ENCODE peak calls at places on chromosomes 13 and 19, in four cellular contexts. R is cardiac muscle cell, W is fibroblast of mammary gland, J is Panc1. O is an unnamed sample.

GRCh38 chr19:21202865-21203494 is 61.1 kb downstream of the ZNF431 start:
- DNase-seq in J (peak), R (peak), W (peak), O (peak)

GRCh38 chr13:100497394-100497793 is 91.2 kb downstream of the GGACT start:
- DNase-seq in J (no peak), W (peak), R (peak), O (no peak)

GRCh38 chr13:110394371-110394841 is 87.3 kb downstream of the COL4A2 start:
- DNase-seq in J (no peak), R (no peak), W (peak), O (peak)

GRCh38 chr13:60696602-60697001 is 299.6 kb downstream of the TDRD3 start:
- DNase-seq in R (no peak), J (no peak), W (no peak), O (no peak)

GRCh38 chr13:32501058-32501457 is 37.5 kb downstream of the N4BP2L2 start:
- DNase-seq in R (no peak), W (peak), J (no peak), O (no peak)

GRCh38 chr13:94309997-94310842 is 169.3 kb downstream of the DCT start:
- DNase-seq in R (peak), W (peak), J (no peak), O (peak)

GRCh38 chr19:4744451-4745170 is 21.0 kb upstream of the DPP9 start:
- DNase-seq in W (peak), R (peak), J (no peak), O (peak)

GRCh38 chr13:20125129-20125782 is 35.6 kb downstream of the GJA3 start:
- DNase-seq in J (no peak), R (peak), W (peak), O (peak)

GRCh38 chr13:73465629-73465974 is 406.8 kb downstream of the KLF5 start:
- DNase-seq in W (peak), J (no peak), R (no peak), O (peak)

GRCh38 chr19:47407417-47407774 is 11.9 kb downstream of the MEIS3 start:
- DNase-seq in W (no peak), J (no peak), R (no peak), O (no peak)

GRCh38 chr13:102693781-102694180 is 1.1 kb downstream of the METTL21C start:
- DNase-seq in J (no peak), R (no peak), W (peak), O (no peak)

GRCh38 chr19:6038634-6039405 is 60.9 kb upstream of the RANBP3 start:
- DNase-seq in R (no peak), J (no peak), W (peak), O (peak)

GRCh38 chr19:16867211-16867610 is 21.6 kb upstream of the F2RL3 start:
- DNase-seq in J (no peak), W (no peak), R (no peak), O (peak)

GRCh38 chr13:109166807-109167206 is 537.4 kb downstream of the MYO16 start:
- DNase-seq in R (no peak), W (peak), J (no peak), O (no peak)

GRCh38 chr13:31199849-31200635 is at the start of gene B3GLCT:
- DNase-seq in R (peak), J (no peak), W (peak), O (peak)

GRCh38 chr13:100128838-100129237 is 39.9 kb downstream of the PCCA start:
- DNase-seq in R (no peak), J (no peak), W (no peak), O (no peak)

GRCh38 chr13:22594041-22594440 is 586.7 kb upstream of the SGCG start:
- DNase-seq in R (no peak), J (no peak), W (no peak), O (no peak)

GRCh38 chr19:51887522-51888498 is at the start of gene ZNF577:
- DNase-seq in R (peak), J (no peak), W (peak), O (peak)

GRCh38 chr13:105139380-105140285 is 1395.8 kb downstream of the EFNB2 start:
- DNase-seq in R (peak), W (peak), J (no peak), O (no peak)

GRCh38 chr13:106597190-106597589 is 29.3 kb upstream of the ARGLU1 start:
- DNase-seq in J (no peak), R (peak), W (peak), O (no peak)

GRCh38 chr13:88042489-88042888 is 371.3 kb downstream of the SLITRK5 start:
- DNase-seq in J (no peak), R (peak), W (peak), O (peak)

GRCh38 chr19:35446194-35446593 is 1.9 kb upstream of the FFAR2 start:
- DNase-seq in J (no peak), W (no peak), R (peak), O (no peak)

GRCh38 chr19:23055946-23056345 is 53.0 kb upstream of the ZNF728 start:
- DNase-seq in J (no peak), W (no peak), R (no peak), O (no peak)

GRCh38 chr19:7672522-7672921 is 3.7 kb downstream of the RETN start:
- DNase-seq in J (no peak), W (no peak), R (no peak), O (no peak)

GRCh38 chr19:19547674-19548345 is 9.7 kb downstream of the CILP2 start:
- DNase-seq in W (no peak), R (no peak), J (no peak), O (no peak)

GRCh38 chr13:66586489-66586888 is 643.6 kb downstream of the PCDH9 start:
- DNase-seq in W (peak), R (peak), J (no peak), O (peak)

GRCh38 chr19:41264581-41265375 is 606 bp downstream of the HNRNPUL1 start:
- DNase-seq in W (peak), J (no peak), R (peak), O (peak)

GRCh38 chr19:28864024-28864503 is 348.9 kb downstream of the UQCRFS1 start:
- DNase-seq in R (no peak), W (no peak), J (no peak), O (no peak)

GRCh38 chr13:20331949-20332348 is 99.8 kb upstream of the GJB6 start:
- DNase-seq in R (no peak), W (no peak), J (no peak), O (no peak)

GRCh38 chr13:32001392-32001768 is 30.2 kb upstream of the FRY start:
- DNase-seq in W (peak), J (no peak), R (peak), O (peak)

GRCh38 chr13:20475927-20476691 is 49.5 kb downstream of the CRYL1 start:
- DNase-seq in J (no peak), W (no peak), R (no peak), O (no peak)

DNA sequence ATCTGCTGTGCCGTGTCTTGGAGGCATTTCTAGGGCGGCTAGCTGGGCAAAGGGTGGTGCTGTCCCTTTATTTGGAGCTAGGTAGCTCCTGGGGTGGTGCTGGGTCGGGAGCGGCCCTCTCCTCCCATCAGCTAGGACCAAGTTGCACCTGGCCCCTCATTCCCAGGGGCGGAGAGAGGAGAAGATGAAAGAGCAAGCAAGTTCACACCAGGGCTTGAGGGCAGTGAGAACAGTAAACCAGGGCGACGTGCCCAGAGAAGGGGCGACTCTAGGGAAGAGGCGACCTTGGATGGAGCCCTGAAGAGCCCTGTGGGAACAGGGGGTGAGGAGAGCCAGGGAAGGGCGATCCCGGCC is 17.0 kb upstream of the KCNN1 start:
- DNase-seq in W (no peak), J (no peak), R (no peak), O (no peak)
- H3K4me3 ChIP-seq in W (no peak), J (peak), R (peak), O (no peak)

DNA sequence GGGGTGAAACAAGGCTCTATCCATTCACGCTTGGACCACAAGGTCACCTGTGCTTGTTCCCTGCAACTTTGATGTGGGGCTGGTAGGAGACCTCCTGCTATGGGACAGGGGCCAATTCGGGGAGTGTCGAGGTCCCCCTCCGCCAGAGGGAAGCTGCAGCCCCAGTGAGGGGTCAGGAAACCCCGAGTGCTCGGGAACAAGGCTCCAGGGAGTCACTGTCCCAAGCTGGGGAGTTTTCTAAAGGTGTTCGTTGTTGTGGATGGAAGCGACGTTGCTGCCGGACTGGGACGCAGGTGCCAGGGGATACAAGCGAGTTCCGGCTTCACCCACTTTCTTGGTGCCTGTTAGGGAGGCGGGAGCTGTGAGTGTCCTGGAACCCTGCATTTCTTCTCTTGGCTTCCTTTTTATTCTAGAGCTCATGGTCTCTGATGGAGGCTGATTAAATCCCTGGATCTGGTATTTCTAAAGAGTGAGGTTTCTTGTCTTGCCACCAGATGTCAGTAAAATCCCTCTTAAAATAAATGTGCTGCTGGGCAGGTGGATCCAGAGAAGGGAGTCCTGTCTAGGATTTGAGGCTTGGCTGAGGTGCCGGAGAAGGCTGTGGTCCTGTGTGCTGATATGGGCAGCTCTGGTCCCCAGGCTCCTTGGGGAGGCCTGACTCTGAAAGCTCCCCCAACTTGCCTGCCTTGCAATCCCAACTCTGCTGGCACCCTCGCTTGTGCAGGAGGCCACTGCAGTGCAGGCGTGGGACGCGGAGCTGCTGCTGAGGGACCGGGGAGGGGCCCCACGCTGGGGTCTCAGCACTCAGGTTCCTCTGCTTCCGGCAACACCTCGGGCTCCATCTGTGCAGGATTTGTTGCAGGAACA is 153.9 kb downstream of the TEX29 start:
- DNase-seq in W (peak), R (peak), J (peak), O (peak)
- TF ChIP-seq CTCF in W (peak), R (peak), J (no peak), O (peak)

GRCh38 chr19:861099-861755 is 1.8 kb downstream of the CFD start:
- DNase-seq in W (no peak), J (no peak), R (no peak), O (no peak)

GRCh38 chr19:861756-862528 is 2.5 kb downstream of the CFD start:
- DNase-seq in R (no peak), J (no peak), W (no peak), O (peak)

GRCh38 chr19:860481-861098 is 1.1 kb downstream of the CFD start:
- DNase-seq in W (peak), J (no peak), R (peak), O (peak)

GRCh38 chr19:862529-863304 is 3.3 kb downstream of the CFD start:
- DNase-seq in W (peak), J (no peak), R (peak), O (peak)

DNA sequence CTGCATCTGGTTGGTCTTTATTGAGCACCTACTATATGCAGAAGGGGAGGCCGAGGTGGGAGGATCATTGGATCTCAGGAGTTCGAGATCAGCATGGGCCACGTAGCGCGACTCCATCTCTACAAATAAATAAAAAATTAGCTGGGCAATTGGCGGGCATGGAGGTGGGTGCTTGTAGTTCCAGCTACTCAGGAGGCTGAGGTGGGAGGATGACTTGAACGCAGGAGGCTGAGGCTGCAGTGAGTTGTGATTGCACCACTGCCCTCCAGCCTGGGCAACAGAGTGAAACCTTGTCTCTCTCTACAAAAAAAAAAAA is 3.8 kb downstream of the CFD start:
- DNase-seq in J (no peak), R (no peak), W (no peak), O (no peak)
- H3K4me3 ChIP-seq in J (no peak), R (no peak), W (no peak), O (no peak)

DNA sequence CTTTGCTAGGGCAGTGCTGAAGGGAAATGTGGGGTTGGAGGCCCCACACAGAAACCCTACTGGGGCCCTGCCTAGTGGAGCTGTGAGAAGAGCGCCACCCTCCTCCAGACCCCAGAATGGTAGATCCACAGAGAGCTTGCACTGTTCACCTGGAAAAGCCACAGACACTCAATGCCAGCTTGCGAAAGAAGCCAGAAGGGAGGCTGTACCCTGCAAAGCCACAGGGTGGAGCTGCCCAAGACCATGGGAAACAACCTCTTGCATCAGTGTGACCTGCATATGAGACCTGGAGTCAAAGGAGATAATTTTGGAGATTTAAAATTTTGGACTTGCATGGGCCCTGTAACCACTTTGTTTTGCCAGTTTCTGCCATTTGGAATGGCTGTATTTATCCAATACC is 615.4 kb upstream of the MIR17HG start:
- DNase-seq in J (no peak), W (no peak), R (no peak), O (peak)
- TF ChIP-seq CTCF in J (peak), W (no peak), R (no peak), O (peak)

O was measured in epithelial cell of esophagus.